ENCODE peak calls at places on chromosomes 1 and 21, in six cellular contexts. One of them, this sample, is unnamed.

GRCh38 chr1:227786673-227787512 is 28.6 kb upstream of the PRSS38 start:
- DNase-seq in HCT116: no peak
- DNase-seq in CD4-positive, CD25-positive, alpha-beta regulatory T cell: no peak
- DNase-seq in vagina: peak; percentile 90
- DNase-seq in spleen: peak; percentile 88
- DNase-seq in hepatocyte: no peak
- DNase-seq in this sample: peak; percentile 34

GRCh38 chr1:240237305-240237721 is 145.6 kb downstream of the FMN2 start:
- DNase-seq in vagina: no peak
- DNase-seq in hepatocyte: no peak
- DNase-seq in HCT116: no peak
- DNase-seq in CD4-positive, CD25-positive, alpha-beta regulatory T cell: no peak
- DNase-seq in spleen: no peak
- DNase-seq in this sample: no peak

GRCh38 chr1:172977296-172978027 is 73.3 kb downstream of the TNFSF18 start:
- DNase-seq in vagina: no peak
- DNase-seq in CD4-positive, CD25-positive, alpha-beta regulatory T cell: no peak
- DNase-seq in spleen: no peak
- DNase-seq in HCT116: no peak
- DNase-seq in hepatocyte: no peak
- DNase-seq in this sample: no peak

GRCh38 chr21:14616303-14617039 is 70.4 kb upstream of the SAMSN1 start:
- DNase-seq in vagina: no peak
- DNase-seq in CD4-positive, CD25-positive, alpha-beta regulatory T cell: no peak
- DNase-seq in hepatocyte: no peak
- DNase-seq in spleen: no peak
- DNase-seq in HCT116: no peak
- DNase-seq in this sample: no peak

GRCh38 chr1:42777860-42778259 is 6.9 kb upstream of the TMEM269 start:
- DNase-seq in hepatocyte: peak; percentile 47
- DNase-seq in CD4-positive, CD25-positive, alpha-beta regulatory T cell: no peak
- DNase-seq in HCT116: no peak
- DNase-seq in spleen: no peak
- DNase-seq in vagina: no peak
- DNase-seq in this sample: peak; percentile 32

GRCh38 chr1:200162861-200163260 is 135.4 kb downstream of the NR5A2 start:
- DNase-seq in spleen: no peak
- DNase-seq in HCT116: no peak
- DNase-seq in CD4-positive, CD25-positive, alpha-beta regulatory T cell: no peak
- DNase-seq in vagina: no peak
- DNase-seq in hepatocyte: no peak
- DNase-seq in this sample: no peak

GRCh38 chr1:62720946-62721554 is 32.9 kb upstream of the DOCK7 start:
- DNase-seq in vagina: no peak
- DNase-seq in HCT116: no peak
- DNase-seq in hepatocyte: peak; percentile 25
- DNase-seq in spleen: no peak
- DNase-seq in CD4-positive, CD25-positive, alpha-beta regulatory T cell: no peak
- DNase-seq in this sample: peak; percentile 57

GRCh38 chr1:163093169-163093568 is 24.0 kb downstream of the RGS4 start:
- DNase-seq in vagina: no peak
- DNase-seq in hepatocyte: no peak
- DNase-seq in spleen: no peak
- DNase-seq in CD4-positive, CD25-positive, alpha-beta regulatory T cell: no peak
- DNase-seq in HCT116: no peak
- DNase-seq in this sample: no peak

GRCh38 chr1:24373044-24373443 is 40.5 kb downstream of the STPG1 start:
- DNase-seq in CD4-positive, CD25-positive, alpha-beta regulatory T cell: no peak
- DNase-seq in spleen: peak; percentile 81
- DNase-seq in vagina: no peak
- DNase-seq in HCT116: no peak
- DNase-seq in hepatocyte: no peak
- DNase-seq in this sample: no peak

GRCh38 chr1:208117410-208117809 is 126.8 kb downstream of the PLXNA2 start:
- DNase-seq in CD4-positive, CD25-positive, alpha-beta regulatory T cell: no peak
- DNase-seq in hepatocyte: no peak
- DNase-seq in HCT116: no peak
- DNase-seq in vagina: no peak
- DNase-seq in spleen: no peak
- DNase-seq in this sample: no peak

GRCh38 chr1:147762233-147763024 is 2.0 kb upstream of the GJA5 start:
- DNase-seq in HCT116: no peak
- DNase-seq in CD4-positive, CD25-positive, alpha-beta regulatory T cell: no peak
- DNase-seq in vagina: no peak
- DNase-seq in spleen: no peak
- DNase-seq in hepatocyte: no peak
- DNase-seq in this sample: peak; percentile 10
- H3K4me3 ChIP-seq in HCT116: no peak overlapping the region
- H3K4me3 ChIP-seq in CD4-positive, CD25-positive, alpha-beta regulatory T cell: peak overlapping the region; percentile 72
- H3K4me3 ChIP-seq in vagina: no peak overlapping the region
- H3K4me3 ChIP-seq in spleen: no peak overlapping the region
- H3K4me3 ChIP-seq in hepatocyte: no peak overlapping the region
- H3K4me3 ChIP-seq in this sample: no peak overlapping the region

DNA sequence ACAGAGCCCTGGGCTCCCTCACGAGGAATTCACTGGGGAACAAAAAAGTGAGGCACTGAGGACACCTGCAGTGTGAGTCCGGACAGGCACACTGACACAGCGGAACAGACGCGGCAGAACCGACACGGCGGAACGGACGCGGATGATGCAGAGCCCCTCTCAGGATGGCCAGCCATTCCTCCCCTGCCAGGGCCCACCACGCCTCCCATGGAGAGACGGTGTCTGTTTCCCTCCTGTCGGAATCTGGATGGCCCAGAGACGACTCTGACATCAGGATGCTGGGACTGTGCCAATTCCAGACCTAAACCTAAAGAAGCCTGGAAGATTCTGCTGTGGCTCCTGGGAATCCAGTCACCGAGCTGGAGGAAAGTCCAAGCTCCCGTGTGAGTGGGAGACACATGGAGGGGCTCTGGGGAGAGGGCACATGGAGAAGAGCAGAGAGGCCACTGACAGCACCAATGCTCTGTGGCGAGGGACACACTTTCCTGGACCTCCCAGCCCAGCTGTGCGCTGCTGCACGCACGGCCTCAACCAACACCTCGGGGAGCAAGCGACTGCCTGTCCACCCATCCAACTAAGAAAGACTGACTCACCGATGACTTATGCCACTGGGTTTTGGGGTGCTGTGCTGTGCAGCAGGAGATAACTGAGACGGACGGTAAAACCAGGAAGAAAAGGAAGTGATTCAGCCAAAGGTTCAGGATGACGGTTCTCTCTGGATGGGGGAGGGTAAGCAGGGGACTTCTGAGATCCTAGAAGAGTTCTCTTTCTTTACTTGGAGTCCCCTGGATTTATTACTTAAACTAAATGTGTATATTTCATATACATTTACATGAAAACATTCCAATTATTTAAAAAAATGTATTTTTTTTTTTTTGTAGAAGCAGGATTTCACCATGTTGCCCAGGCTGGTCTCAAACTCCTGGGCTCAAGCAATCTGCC is 23.3 kb downstream of the ZBTB17 start:
- DNase-seq in hepatocyte: peak; percentile 40
- DNase-seq in HCT116: peak; percentile 38
- DNase-seq in CD4-positive, CD25-positive, alpha-beta regulatory T cell: no peak
- DNase-seq in vagina: no peak
- DNase-seq in spleen: peak; percentile 61
- DNase-seq in this sample: no peak
- H3K4me1 ChIP-seq in hepatocyte: peaks cover 29% of the 10 kb centered on the region
- H3K4me1 ChIP-seq in HCT116: peaks cover 33% of the 10 kb centered on the region
- H3K4me1 ChIP-seq in CD4-positive, CD25-positive, alpha-beta regulatory T cell: peaks cover 48% of the 10 kb centered on the region
- H3K4me1 ChIP-seq in vagina: peaks cover 79% of the 10 kb centered on the region
- H3K4me1 ChIP-seq in spleen: peaks cover 91% of the 10 kb centered on the region
- H3K4me1 ChIP-seq in this sample: peaks cover 3% of the 10 kb centered on the region

GRCh38 chr1:109864960-109865611 is 45.6 kb upstream of the CSF1 start:
- DNase-seq in hepatocyte: no peak
- DNase-seq in CD4-positive, CD25-positive, alpha-beta regulatory T cell: no peak
- DNase-seq in vagina: no peak
- DNase-seq in HCT116: no peak
- DNase-seq in spleen: no peak
- DNase-seq in this sample: no peak

GRCh38 chr1:109866071-109866470 is 44.6 kb upstream of the CSF1 start:
- DNase-seq in CD4-positive, CD25-positive, alpha-beta regulatory T cell: no peak
- DNase-seq in hepatocyte: no peak
- DNase-seq in spleen: no peak
- DNase-seq in HCT116: no peak
- DNase-seq in vagina: no peak
- DNase-seq in this sample: no peak

GRCh38 chr1:109869141-109869540 is 41.5 kb upstream of the CSF1 start:
- DNase-seq in HCT116: no peak
- DNase-seq in spleen: no peak
- DNase-seq in CD4-positive, CD25-positive, alpha-beta regulatory T cell: no peak
- DNase-seq in vagina: no peak
- DNase-seq in hepatocyte: no peak
- DNase-seq in this sample: no peak

GRCh38 chr1:109863699-109864062 is 47.0 kb upstream of the CSF1 start:
- DNase-seq in CD4-positive, CD25-positive, alpha-beta regulatory T cell: no peak
- DNase-seq in HCT116: no peak
- DNase-seq in hepatocyte: no peak
- DNase-seq in vagina: no peak
- DNase-seq in spleen: no peak
- DNase-seq in this sample: no peak

DNA sequence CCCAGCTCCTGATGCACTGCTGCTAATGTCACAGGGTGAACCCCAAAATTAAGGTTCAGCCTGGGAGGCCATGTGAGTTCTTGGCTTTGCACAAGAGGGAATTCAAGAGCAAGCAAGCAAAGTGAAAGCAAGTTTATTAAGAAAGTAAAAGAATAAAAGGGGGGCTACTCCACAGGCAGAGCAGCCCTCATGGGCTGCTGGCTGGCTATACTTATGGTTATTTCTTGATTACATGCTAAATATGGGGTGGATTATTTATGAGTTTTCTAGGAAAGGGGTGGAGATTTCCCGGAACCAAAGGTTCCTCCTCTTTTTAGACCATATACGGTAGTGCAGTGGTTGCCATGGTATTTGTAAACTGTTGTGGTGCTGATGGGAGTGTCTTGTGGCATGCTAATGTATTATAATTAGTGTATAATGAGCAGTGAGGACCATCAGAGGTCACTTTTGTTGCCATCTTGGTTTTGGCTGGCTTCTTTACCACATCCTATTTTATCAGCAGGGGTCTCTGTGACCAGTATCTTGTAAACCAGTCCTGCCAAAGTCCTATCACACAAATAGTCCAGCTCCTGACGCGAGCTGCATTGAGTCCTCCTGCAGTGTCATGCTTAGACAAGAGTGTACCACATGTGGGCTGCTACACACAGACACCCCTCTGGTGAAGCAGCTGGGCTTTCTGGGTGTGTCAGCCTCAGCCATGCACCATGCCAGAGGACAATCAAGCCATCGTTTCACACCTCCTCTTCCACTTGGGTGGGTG is 46.4 kb upstream of the CSF1 start:
- DNase-seq in CD4-positive, CD25-positive, alpha-beta regulatory T cell: no peak
- DNase-seq in vagina: no peak
- DNase-seq in HCT116: no peak
- DNase-seq in hepatocyte: no peak
- DNase-seq in spleen: no peak
- DNase-seq in this sample: no peak
- H3K4me3 ChIP-seq in CD4-positive, CD25-positive, alpha-beta regulatory T cell: no peak overlapping the region
- H3K4me3 ChIP-seq in vagina: no peak overlapping the region
- H3K4me3 ChIP-seq in HCT116: no peak overlapping the region
- H3K4me3 ChIP-seq in hepatocyte: no peak overlapping the region
- H3K4me3 ChIP-seq in spleen: no peak overlapping the region
- H3K4me3 ChIP-seq in this sample: no peak overlapping the region

GRCh38 chr1:229007167-229007566 is 263.7 kb upstream of the RAB4A start:
- DNase-seq in HCT116: no peak
- DNase-seq in vagina: peak; percentile 64
- DNase-seq in spleen: no peak
- DNase-seq in CD4-positive, CD25-positive, alpha-beta regulatory T cell: no peak
- DNase-seq in hepatocyte: no peak
- DNase-seq in this sample: no peak

GRCh38 chr1:229004227-229004833 is 266.6 kb upstream of the RAB4A start:
- DNase-seq in vagina: peak; percentile 81
- DNase-seq in CD4-positive, CD25-positive, alpha-beta regulatory T cell: no peak
- DNase-seq in HCT116: no peak
- DNase-seq in spleen: no peak
- DNase-seq in hepatocyte: no peak
- DNase-seq in this sample: no peak

GRCh38 chr1:229006121-229006870 is 264.6 kb upstream of the RAB4A start:
- DNase-seq in spleen: no peak
- DNase-seq in hepatocyte: no peak
- DNase-seq in vagina: peak; percentile 58
- DNase-seq in HCT116: no peak
- DNase-seq in CD4-positive, CD25-positive, alpha-beta regulatory T cell: no peak
- DNase-seq in this sample: no peak

GRCh38 chr1:229005097-229005496 is 265.8 kb upstream of the RAB4A start:
- DNase-seq in vagina: peak; percentile 34
- DNase-seq in hepatocyte: no peak
- DNase-seq in spleen: no peak
- DNase-seq in HCT116: no peak
- DNase-seq in CD4-positive, CD25-positive, alpha-beta regulatory T cell: no peak
- DNase-seq in this sample: no peak

GRCh38 chr1:229005556-229005955 is 265.4 kb upstream of the RAB4A start:
- DNase-seq in spleen: no peak
- DNase-seq in vagina: peak; percentile 46
- DNase-seq in hepatocyte: no peak
- DNase-seq in HCT116: no peak
- DNase-seq in CD4-positive, CD25-positive, alpha-beta regulatory T cell: no peak
- DNase-seq in this sample: no peak
- H3K4me1 ChIP-seq in spleen: no peaks in the 10 kb centered on the region
- H3K4me1 ChIP-seq in vagina: no peaks in the 10 kb centered on the region
- H3K4me1 ChIP-seq in hepatocyte: peaks cover 13% of the 10 kb centered on the region
- H3K4me1 ChIP-seq in HCT116: no peaks in the 10 kb centered on the region
- H3K4me1 ChIP-seq in CD4-positive, CD25-positive, alpha-beta regulatory T cell: peaks cover 3% of the 10 kb centered on the region
- H3K4me1 ChIP-seq in this sample: no peaks in the 10 kb centered on the region

GRCh38 chr1:223836586-223836985 is 9.2 kb downstream of the TP53BP2 start:
- DNase-seq in spleen: no peak
- DNase-seq in hepatocyte: peak; percentile 41
- DNase-seq in CD4-positive, CD25-positive, alpha-beta regulatory T cell: no peak
- DNase-seq in HCT116: no peak
- DNase-seq in vagina: no peak
- DNase-seq in this sample: peak; percentile 54

GRCh38 chr1:223832637-223832943 is 13.2 kb downstream of the TP53BP2 start:
- DNase-seq in spleen: no peak
- DNase-seq in hepatocyte: no peak
- DNase-seq in CD4-positive, CD25-positive, alpha-beta regulatory T cell: no peak
- DNase-seq in vagina: no peak
- DNase-seq in HCT116: no peak
- DNase-seq in this sample: no peak

GRCh38 chr1:223835754-223836153 is 10.0 kb downstream of the TP53BP2 start:
- DNase-seq in hepatocyte: no peak
- DNase-seq in HCT116: no peak
- DNase-seq in vagina: no peak
- DNase-seq in CD4-positive, CD25-positive, alpha-beta regulatory T cell: no peak
- DNase-seq in spleen: no peak
- DNase-seq in this sample: no peak

GRCh38 chr1:223833948-223834347 is 11.8 kb downstream of the TP53BP2 start:
- DNase-seq in HCT116: no peak
- DNase-seq in CD4-positive, CD25-positive, alpha-beta regulatory T cell: no peak
- DNase-seq in hepatocyte: no peak
- DNase-seq in spleen: no peak
- DNase-seq in vagina: no peak
- DNase-seq in this sample: no peak

GRCh38 chr1:223834660-223835263 is 11.0 kb downstream of the TP53BP2 start:
- DNase-seq in vagina: no peak
- DNase-seq in HCT116: no peak
- DNase-seq in spleen: no peak
- DNase-seq in CD4-positive, CD25-positive, alpha-beta regulatory T cell: no peak
- DNase-seq in hepatocyte: no peak
- DNase-seq in this sample: no peak
- H3K4me3 ChIP-seq in vagina: no peak overlapping the region
- H3K4me3 ChIP-seq in HCT116: no peak overlapping the region
- H3K4me3 ChIP-seq in spleen: no peak overlapping the region
- H3K4me3 ChIP-seq in CD4-positive, CD25-positive, alpha-beta regulatory T cell: peak overlapping the region; percentile 60
- H3K4me3 ChIP-seq in hepatocyte: no peak overlapping the region
- H3K4me3 ChIP-seq in this sample: no peak overlapping the region

This sample was measured in small intestine.